ENCODE peak calls at places on chromosome 10, in four cellular contexts. C is H1, T is GM12878, O is lower leg skin. H is an unnamed sample.
A peak's percentile ranks its signal among the peaks of the same experiment; 100 is the strongest.

GRCh38 chr10:60905580-60905979 is 38.4 kb downstream of the RHOBTB1 start:
- DNase-seq in T (no peak), O (no peak), C (no peak), H (no peak)

GRCh38 chr10:43814611-43815010 is 165.9 kb upstream of the ZNF32 start:
- DNase-seq in O (no peak), T (no peak), C (no peak), H (no peak)

GRCh38 chr10:104622598-104623209 is 18.4 kb upstream of the SORCS3 start:
- DNase-seq in T (no peak), C (peak; percentile 60), O (no peak), H (no peak)

GRCh38 chr10:1050145-1050544 is 1.2 kb upstream of the IDI1 start:
- DNase-seq in O (no peak), T (no peak), C (no peak), H (no peak)

GRCh38 chr10:60607409-60607808 is 170.9 kb upstream of the CDK1 start:
- DNase-seq in T (no peak), C (no peak), O (no peak), H (no peak)

GRCh38 chr10:127774771-127775559 is 38.0 kb downstream of the FOXI2 start:
- DNase-seq in T (no peak), C (no peak), O (no peak), H (no peak)

GRCh38 chr10:13969792-13970140 is 361.0 kb downstream of the FRMD4A start:
- DNase-seq in C (no peak), T (peak; percentile 52), O (no peak), H (no peak)

GRCh38 chr10:35011771-35012191 is 78.4 kb downstream of the CUL2 start:
- DNase-seq in O (no peak), C (no peak), T (no peak), H (no peak)

GRCh38 chr10:102633282-102633681 is 11.0 kb upstream of the TRIM8 start:
- DNase-seq in T (no peak), O (no peak), C (no peak), H (no peak)

GRCh38 chr10:16429539-16429938 is 7.3 kb upstream of the PTER start:
- DNase-seq in T (no peak), C (no peak), O (no peak), H (no peak)

GRCh38 chr10:16425449-16425848 is 11.4 kb upstream of the PTER start:
- DNase-seq in O (no peak), T (no peak), C (no peak), H (no peak)

GRCh38 chr10:16423599-16423998 is 13.2 kb upstream of the PTER start:
- DNase-seq in O (no peak), C (no peak), T (no peak), H (no peak)
- TF ChIP-seq CTCF in O (no peak), C (peak; percentile 36), T (no peak), H (no peak)

GRCh38 chr10:112949875-112950507 is at the start of gene TCF7L2:
- DNase-seq in T (no peak), C (peak; percentile 90), O (peak; percentile 96), H (peak; percentile 79)
- TF ChIP-seq POLR2A in T (no peak), C (peak; percentile 48), O (no peak), H (no peak)

DNA sequence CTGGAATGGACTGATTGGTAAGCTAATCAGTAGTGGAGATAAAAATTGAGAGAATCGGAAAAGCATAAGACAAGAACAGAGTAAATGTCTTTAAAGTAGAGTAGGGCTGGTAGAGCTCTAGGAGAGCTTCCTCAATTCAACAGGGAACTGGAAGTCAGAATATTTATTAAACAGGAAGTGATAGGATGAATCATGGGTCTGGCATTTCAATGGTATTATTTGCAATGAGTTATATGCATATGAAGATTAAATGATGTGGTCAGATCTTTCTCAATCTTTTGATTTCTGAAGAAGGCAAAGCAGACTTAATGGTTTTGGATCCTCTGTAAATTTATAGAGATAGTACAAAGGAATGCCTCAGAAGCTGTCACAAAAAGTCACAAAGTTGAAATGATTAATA is 349.0 kb downstream of the HPSE2 start:
- DNase-seq in C (no peak), O (no peak), T (no peak), H (no peak)
- TF ChIP-seq CTCF in C (no peak), O (no peak), T (no peak), H (no peak)

GRCh38 chr10:6088721-6089333 is at the start of gene RBM17:
- DNase-seq in T (peak; percentile 82), C (peak; percentile 100), O (peak; percentile 95), H (peak; percentile 93)
- TF ChIP-seq POLR2A in T (peak; percentile 85), C (peak; percentile 69), O (peak; percentile 12), H (no peak)

GRCh38 chr10:91287276-91287675 is 66.8 kb downstream of the PCGF5 start:
- DNase-seq in C (no peak), O (no peak), T (no peak), H (no peak)
- TF ChIP-seq CTCF in C (no peak), O (no peak), T (no peak), H (no peak)

DNA sequence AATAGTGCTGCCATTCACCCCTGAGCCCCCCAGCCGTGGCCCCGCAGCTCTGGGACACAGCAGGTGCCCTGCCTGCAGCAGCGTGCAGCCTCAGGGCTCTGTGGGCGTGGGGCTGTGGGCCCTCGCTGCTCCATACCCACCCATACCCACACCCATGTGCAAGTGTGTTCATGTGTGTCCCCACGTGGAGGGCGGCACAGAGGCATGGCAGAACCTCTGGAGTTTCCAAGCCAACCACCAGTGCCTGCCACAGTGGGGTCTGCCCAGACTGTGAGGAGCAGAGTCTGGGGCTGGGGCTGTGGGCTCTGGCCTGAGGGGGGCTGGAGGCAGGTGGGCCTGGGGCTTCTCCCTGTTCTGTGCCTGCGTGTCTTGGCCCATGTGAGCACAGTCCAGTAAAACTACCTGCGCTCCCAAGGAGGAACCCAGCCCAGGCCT is 2.4 kb downstream of the PRAP1 start:
- DNase-seq in O (no peak), C (no peak), T (no peak), H (no peak)
- TF ChIP-seq POLR2A in O (no peak), C (no peak), T (peak; percentile 26), H (no peak)

GRCh38 chr10:124742418-124743187 is 1.6 kb downstream of the FAM53B start:
- DNase-seq in C (no peak), O (no peak), T (no peak), H (no peak)
- TF ChIP-seq CTCF in C (peak; percentile 29), O (no peak), T (peak; percentile 21), H (no peak)

DNA sequence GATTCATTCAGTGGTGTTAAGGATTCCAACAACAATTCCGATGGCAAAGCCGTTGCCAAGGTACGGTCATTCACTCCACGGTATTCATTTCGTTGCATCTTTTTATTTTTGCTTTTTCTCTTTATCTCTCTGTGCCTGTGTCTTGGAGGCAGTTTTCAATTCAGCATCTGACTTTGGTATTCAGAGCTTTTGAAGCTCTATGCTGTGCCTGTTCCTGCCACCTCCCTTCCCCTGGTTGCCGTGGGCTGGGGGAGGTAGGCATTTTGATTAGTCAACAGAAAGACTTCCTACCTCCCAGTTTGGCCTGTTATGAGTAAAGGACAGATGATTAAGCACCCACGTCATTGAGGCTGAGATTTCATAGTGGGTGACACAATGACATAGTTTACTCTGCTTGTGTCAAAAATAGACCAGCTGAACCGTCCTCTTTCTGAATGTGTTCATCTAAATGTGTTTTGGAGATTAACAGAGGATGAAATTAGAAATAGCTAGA is 149.5 kb downstream of the ARID5B start:
- DNase-seq in T (peak; percentile 67), O (peak; percentile 86), C (no peak), H (no peak)
- TF ChIP-seq POLR2A in T (peak; percentile 45), O (no peak), C (no peak), H (peak; percentile 33)

GRCh38 chr10:51911721-51912120 is 212.3 kb upstream of the CSTF2T start:
- DNase-seq in T (no peak), C (no peak), O (no peak), H (no peak)

GRCh38 chr10:51910189-51910588 is 210.8 kb upstream of the CSTF2T start:
- DNase-seq in T (no peak), O (no peak), C (no peak), H (no peak)

GRCh38 chr10:51907342-51907741 is 207.9 kb upstream of the CSTF2T start:
- DNase-seq in O (no peak), C (no peak), T (no peak), H (no peak)

GRCh38 chr10:51915031-51915542 is 215.7 kb upstream of the CSTF2T start:
- DNase-seq in O (no peak), C (no peak), T (no peak), H (no peak)

GRCh38 chr10:51910596-51910995 is 211.2 kb upstream of the CSTF2T start:
- DNase-seq in O (no peak), T (no peak), C (no peak), H (no peak)
- TF ChIP-seq CTCF in O (no peak), T (no peak), C (no peak), H (no peak)

DNA sequence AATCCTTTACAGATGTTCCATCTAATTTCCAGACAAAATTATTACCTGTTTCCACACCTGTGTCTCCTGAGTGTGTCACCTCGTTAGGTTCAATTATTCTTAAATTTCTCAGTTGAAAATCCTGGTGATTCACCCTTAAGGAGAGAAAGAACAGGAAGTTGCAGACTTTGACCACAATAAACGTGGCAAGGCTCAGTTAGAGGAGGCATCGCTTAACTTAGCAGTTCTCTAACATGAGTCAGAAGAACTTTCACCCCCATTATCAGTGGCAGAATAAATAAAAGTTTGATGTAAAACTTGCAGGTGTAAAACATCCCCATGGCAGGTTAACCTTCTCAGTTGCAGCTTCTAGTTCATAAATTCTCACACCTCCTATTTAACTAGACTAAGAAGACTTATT is 8.3 kb downstream of the XPNPEP1 start:
- DNase-seq in O (no peak), C (no peak), T (peak; percentile 41), H (no peak)
- TF ChIP-seq POLR2A in O (no peak), C (no peak), T (no peak), H (no peak)